ENCODE peak calls at places on chromosomes 11 and 22, in five cellular contexts. E is activated CD4-positive, alpha-beta T cell treated with anti-CD3 and anti-CD28 coated beads for 24 hours; U is CD8-positive, alpha-beta T cell; Z is retina; R is amygdala. I is an unnamed sample.
A peak's percentile ranks its signal among the peaks of the same experiment; 100 is the strongest.

GRCh38 chr11:28104984-28105383 is 3.0 kb downstream of the KIF18A start:
- DNase-seq in E (no peak), U (no peak), R (no peak), Z (no peak), I (no peak)

GRCh38 chr11:1051356-1052132 is 15.0 kb upstream of the MUC6 start:
- DNase-seq in Z (no peak), E (no peak), U (no peak), R (no peak), I (no peak)

GRCh38 chr11:19374189-19374588 is 133.4 kb upstream of the E2F8 start:
- DNase-seq in R (no peak), E (no peak), Z (no peak), U (no peak), I (peak; percentile 94)

GRCh38 chr22:37485006-37485713 is 1.0 kb downstream of the MFNG start:
- DNase-seq in R (no peak), Z (no peak), E (peak; percentile 37), U (peak; percentile 68), I (peak; percentile 76)

GRCh38 chr22:44442186-44442465 is 55.9 kb downstream of the RTL6 start:
- DNase-seq in E (no peak), U (no peak), Z (no peak), R (no peak), I (no peak)

GRCh38 chr11:130761560-130762220 is 154.6 kb downstream of the SNX19 start:
- DNase-seq in Z (no peak), E (no peak), R (no peak), U (no peak), I (no peak)

GRCh38 chr11:3836903-3837302 is 3.9 kb downstream of the RHOG start:
- DNase-seq in E (no peak), U (peak; percentile 67), Z (no peak), R (no peak), I (peak; percentile 27)

GRCh38 chr11:110445428-110445827 is 15.7 kb downstream of the FDX1 start:
- DNase-seq in R (no peak), U (no peak), E (no peak), Z (no peak), I (no peak)

GRCh38 chr11:34528072-34528471 is 14.5 kb upstream of the ELF5 start:
- DNase-seq in Z (no peak), R (no peak), E (no peak), U (no peak), I (no peak)

GRCh38 chr22:37630839-37631435 is 8.5 kb upstream of the SH3BP1 start:
- DNase-seq in U (no peak), Z (no peak), R (no peak), E (no peak), I (no peak)

GRCh38 chr11:118064956-118065355 is 11.9 kb upstream of the TMPRSS4 start:
- DNase-seq in Z (no peak), U (no peak), R (no peak), E (no peak), I (no peak)

I was measured in lung microvascular endothelial cell.